ENCODE peak calls at places on chromosomes 13 and 19, in five cellular contexts. R, M, I, C and T are unnamed samples.

GRCh38 chr13:21463424-21463823 is 4.3 kb upstream of the ZDHHC20 start:
- DNase-seq in R (no peak), M (no peak), I (no peak), C (no peak), T (no peak)

GRCh38 chr19:46828484-46828883 is 22.2 kb downstream of the AP2S1 start:
- DNase-seq in R (no peak), M (no peak), I (no peak), C (no peak), T (no peak)

GRCh38 chr13:25288966-25289365 is 1.7 kb upstream of the MTMR6 start:
- DNase-seq in R (no peak), M (no peak), I (no peak), C (no peak), T (no peak)

GRCh38 chr19:33193864-33194362 is at the start of gene LRP3:
- DNase-seq in R (peak), M (peak), I (peak), C (no peak), T (no peak)

GRCh38 chr13:106318941-106319411 is 216.5 kb downstream of the EFNB2 start:
- DNase-seq in R (no peak), M (peak), I (no peak), C (peak), T (peak)

GRCh38 chr19:41795031-41795461 is 1.3 kb upstream of the CEACAM3 start:
- DNase-seq in R (no peak), M (peak), I (peak), C (peak), T (no peak)

GRCh38 chr13:99340638-99341037 is 33.4 kb upstream of the GPR183 start:
- DNase-seq in R (no peak), M (no peak), I (no peak), C (no peak), T (no peak)

GRCh38 chr13:86591862-86592261 is 792.6 kb upstream of the SLITRK6 start:
- DNase-seq in R (no peak), M (peak), I (no peak), C (no peak), T (no peak)

GRCh38 chr13:30933334-30933681 is 852 bp downstream of the TEX26 start:
- DNase-seq in R (no peak), M (no peak), I (no peak), C (no peak), T (no peak)

GRCh38 chr19:30695171-30695875 is 323.1 kb downstream of the ZNF536 start:
- DNase-seq in R (no peak), M (no peak), I (no peak), C (no peak), T (no peak)

GRCh38 chr19:18483119-18483518 is 38.8 kb downstream of the ELL start:
- DNase-seq in R (no peak), M (no peak), I (no peak), C (no peak), T (no peak)

GRCh38 chr19:50272263-50272897 is 56.8 kb downstream of the KCNC3 start:
- DNase-seq in R (no peak), M (no peak), I (no peak), C (no peak), T (no peak)

GRCh38 chr19:17931532-17932191 is 1.2 kb upstream of the CCDC124 start:
- DNase-seq in R (no peak), M (no peak), I (no peak), C (no peak), T (no peak)

GRCh38 chr13:66546534-66547379 is 683.4 kb downstream of the PCDH9 start:
- DNase-seq in R (no peak), M (peak), I (no peak), C (peak), T (peak)

GRCh38 chr19:12788682-12789097 is 2.6 kb upstream of the JUNB start:
- DNase-seq in R (peak), M (peak), I (peak), C (peak), T (no peak)

GRCh38 chr19:45137179-45137761 is 23.5 kb downstream of the NKPD1 start:
- DNase-seq in R (no peak), M (no peak), I (no peak), C (no peak), T (no peak)

GRCh38 chr13:23427342-23428182 is 5.9 kb downstream of the SACS start:
- DNase-seq in R (no peak), M (peak), I (no peak), C (peak), T (peak)

GRCh38 chr13:95275322-95276118 is 25.7 kb downstream of the ABCC4 start:
- DNase-seq in R (no peak), M (peak), I (no peak), C (no peak), T (no peak)

GRCh38 chr13:105139380-105140285 is 1395.8 kb downstream of the EFNB2 start:
- DNase-seq in R (peak), M (peak), I (no peak), C (no peak), T (no peak)

GRCh38 chr13:29676535-29676934 is 81.0 kb upstream of the SLC7A1 start:
- DNase-seq in R (no peak), M (peak), I (no peak), C (peak), T (no peak)

GRCh38 chr13:19737844-19738557 is 44.7 kb downstream of the PSPC1 start:
- DNase-seq in R (no peak), M (no peak), I (no peak), C (no peak), T (no peak)

GRCh38 chr13:40206241-40207109 is 460.0 kb downstream of the FOXO1 start:
- DNase-seq in R (no peak), M (peak), I (no peak), C (no peak), T (no peak)

GRCh38 chr13:40566811-40567210 is 99.6 kb downstream of the FOXO1 start:
- DNase-seq in R (no peak), M (no peak), I (no peak), C (no peak), T (no peak)

GRCh38 chr13:110232146-110232545 is 74.8 kb downstream of the COL4A1 start:
- DNase-seq in R (no peak), M (no peak), I (no peak), C (no peak), T (no peak)

GRCh38 chr13:80340643-80341097 is 256 bp downstream of the SPRY2 start:
- DNase-seq in R (no peak), M (peak), I (peak), C (no peak), T (no peak)

GRCh38 chr13:39930544-39931444 is 275.3 kb downstream of the COG6 start:
- DNase-seq in R (no peak), M (no peak), I (no peak), C (no peak), T (no peak)

GRCh38 chr13:79477968-79478367 is 3.0 kb upstream of the NDFIP2 start:
- DNase-seq in R (no peak), M (no peak), I (no peak), C (no peak), T (no peak)

GRCh38 chr19:4870025-4870700 is 2.7 kb upstream of the PLIN3 start:
- DNase-seq in R (peak), M (peak), I (peak), C (peak), T (peak)

GRCh38 chr19:51002542-51003311 is 1.3 kb upstream of the KLK8 start:
- DNase-seq in R (no peak), M (no peak), I (no peak), C (no peak), T (no peak)

GRCh38 chr13:28049880-28050871 is 50.2 kb downstream of the FLT3 start:
- DNase-seq in R (no peak), M (no peak), I (no peak), C (no peak), T (no peak)
- H3K4me3 ChIP-seq in R (no peak), M (no peak), I (no peak), C (no peak), T (no peak)

GRCh38 chr13:92842145-92842544 is 384.5 kb upstream of the GPC6 start:
- DNase-seq in R (no peak), M (peak), I (no peak), C (peak), T (peak)
- H3K4me3 ChIP-seq in R (no peak), M (no peak), I (no peak), C (no peak), T (no peak)

GRCh38 chr19:10122066-10122465 is 2.4 kb upstream of the EIF3G start:
- DNase-seq in R (no peak), M (peak), I (no peak), C (peak), T (peak)

GRCh38 chr19:10116866-10117616 is 2.7 kb downstream of the EIF3G start:
- DNase-seq in R (no peak), M (no peak), I (no peak), C (no peak), T (no peak)

GRCh38 chr19:10118960-10119359 is 739 bp downstream of the EIF3G start:
- DNase-seq in R (no peak), M (no peak), I (no peak), C (no peak), T (no peak)

GRCh38 chr19:10124429-10124828 is 4.7 kb upstream of the EIF3G start:
- DNase-seq in R (no peak), M (no peak), I (no peak), C (no peak), T (no peak)

DNA sequence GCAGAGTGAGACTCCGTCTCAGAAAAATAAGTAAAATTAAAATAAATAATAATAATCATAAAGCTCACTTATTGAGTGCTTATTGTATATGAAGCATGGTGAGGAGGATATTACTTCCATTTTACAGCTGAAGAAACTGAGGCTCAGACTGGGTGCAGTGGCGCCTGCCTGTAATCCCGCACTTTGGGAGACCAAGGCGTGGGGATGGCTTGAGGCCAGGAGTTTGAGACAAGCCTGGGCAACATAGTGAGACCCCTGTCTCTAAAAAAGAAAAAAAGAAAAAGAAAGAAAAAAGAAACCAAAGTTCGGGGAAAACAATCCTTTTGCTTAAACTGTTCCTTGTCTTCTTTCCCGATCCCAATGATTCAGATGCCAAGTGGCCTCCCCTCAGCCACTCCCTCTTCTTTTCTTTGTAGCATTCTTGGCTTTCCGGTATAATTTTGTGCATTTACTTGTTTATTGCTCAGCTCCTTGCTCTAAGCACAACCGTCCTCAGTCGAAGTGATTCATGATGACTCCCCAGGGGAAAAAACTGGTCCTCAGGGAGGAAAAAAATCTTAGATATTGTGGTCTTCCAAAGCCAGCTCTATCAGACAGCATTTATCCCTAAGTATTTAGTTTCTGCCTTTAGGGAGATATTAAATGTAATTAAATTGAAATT is 969 bp upstream of the EIF3G start:
- DNase-seq in R (no peak), M (peak), I (peak), C (peak), T (peak)
- H3K4me3 ChIP-seq in R (no peak), M (peak), I (no peak), C (peak), T (no peak)

GRCh38 chr13:75870397-75870801 is 234.3 kb downstream of the LMO7 start:
- DNase-seq in R (no peak), M (peak), I (no peak), C (peak), T (no peak)
- H3K4me3 ChIP-seq in R (peak), M (peak), I (no peak), C (peak), T (peak)

GRCh38 chr19:48398329-48399235 is 5.1 kb downstream of the GRIN2D start:
- DNase-seq in R (peak), M (peak), I (peak), C (peak), T (no peak)

GRCh38 chr19:48397263-48397635 is 3.8 kb downstream of the GRIN2D start:
- DNase-seq in R (no peak), M (no peak), I (no peak), C (no peak), T (no peak)

GRCh38 chr19:48397636-48398328 is 4.3 kb downstream of the GRIN2D start:
- DNase-seq in R (no peak), M (no peak), I (no peak), C (no peak), T (no peak)

GRCh38 chr19:48401277-48401676 is 7.8 kb downstream of the GRIN2D start:
- DNase-seq in R (no peak), M (no peak), I (no peak), C (no peak), T (no peak)

DNA sequence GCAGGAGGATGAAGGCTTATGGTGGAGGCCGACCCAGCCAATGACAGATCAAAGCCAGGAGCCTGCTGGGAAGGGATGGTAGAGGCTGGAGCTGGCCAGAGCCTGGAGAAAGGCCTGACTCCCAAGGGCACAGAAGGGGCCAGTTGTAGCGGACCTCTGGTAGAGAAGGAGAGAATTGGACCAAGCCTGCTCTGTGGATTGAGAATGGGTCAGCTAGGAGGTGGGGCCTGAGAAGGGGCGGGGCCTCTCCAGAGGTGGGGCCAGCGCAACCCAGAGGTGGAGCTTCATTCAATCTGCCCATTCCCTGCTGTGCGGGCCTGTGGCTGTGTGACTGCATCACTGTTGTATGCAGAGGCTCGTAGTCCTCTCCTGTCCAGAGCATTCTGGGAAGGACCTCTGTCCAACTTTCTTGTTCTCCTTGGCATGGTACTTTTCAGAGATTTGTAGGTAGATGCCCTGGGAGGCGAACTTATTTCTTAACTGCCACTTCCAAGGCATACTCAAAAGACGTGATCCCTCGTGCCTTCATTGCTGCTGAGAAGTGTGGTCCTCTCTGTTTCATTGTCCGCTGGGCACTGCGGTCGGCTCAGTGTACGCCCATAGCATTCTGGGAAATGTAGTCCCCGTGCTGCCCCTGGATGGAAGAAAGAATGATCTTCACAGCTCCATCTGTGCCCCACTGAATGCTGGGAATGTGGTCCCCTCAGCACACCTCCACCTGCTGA is 6.7 kb downstream of the GRIN2D start:
- DNase-seq in R (no peak), M (peak), I (peak), C (peak), T (no peak)
- H3K4me3 ChIP-seq in R (no peak), M (peak), I (no peak), C (peak), T (peak)

DNA sequence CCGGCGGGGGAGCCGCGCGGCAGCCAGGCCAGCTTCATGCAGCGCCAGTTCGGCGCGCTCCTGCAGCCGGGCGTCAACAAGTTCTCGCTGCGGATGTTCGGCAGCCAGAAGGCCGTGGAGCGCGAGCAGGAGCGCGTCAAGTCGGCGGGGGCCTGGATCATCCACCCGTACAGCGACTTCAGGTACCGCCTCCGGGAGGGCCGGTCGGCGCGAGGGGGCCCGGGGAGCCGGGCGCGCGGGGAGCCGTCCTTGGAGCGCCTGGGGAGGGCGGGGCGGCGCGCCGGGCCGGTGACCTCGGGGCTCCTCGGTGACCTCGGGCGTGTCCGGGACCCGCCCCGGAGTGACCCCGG is 690 bp downstream of the HCN2 start:
- DNase-seq in R (peak), M (peak), I (no peak), C (no peak), T (no peak)
- H3K4me3 ChIP-seq in R (no peak), M (peak), I (no peak), C (no peak), T (peak)

GRCh38 chr13:42968906-42969305 is 23.1 kb downstream of the EPSTI1 start:
- DNase-seq in R (peak), M (no peak), I (no peak), C (no peak), T (no peak)

GRCh38 chr13:42973581-42973980 is 18.5 kb downstream of the EPSTI1 start:
- DNase-seq in R (no peak), M (no peak), I (no peak), C (no peak), T (no peak)

GRCh38 chr13:42969558-42970172 is 22.4 kb downstream of the EPSTI1 start:
- DNase-seq in R (peak), M (peak), I (peak), C (peak), T (no peak)

GRCh38 chr13:42970824-42971669 is 21.0 kb downstream of the EPSTI1 start:
- DNase-seq in R (no peak), M (peak), I (peak), C (peak), T (no peak)

DNA sequence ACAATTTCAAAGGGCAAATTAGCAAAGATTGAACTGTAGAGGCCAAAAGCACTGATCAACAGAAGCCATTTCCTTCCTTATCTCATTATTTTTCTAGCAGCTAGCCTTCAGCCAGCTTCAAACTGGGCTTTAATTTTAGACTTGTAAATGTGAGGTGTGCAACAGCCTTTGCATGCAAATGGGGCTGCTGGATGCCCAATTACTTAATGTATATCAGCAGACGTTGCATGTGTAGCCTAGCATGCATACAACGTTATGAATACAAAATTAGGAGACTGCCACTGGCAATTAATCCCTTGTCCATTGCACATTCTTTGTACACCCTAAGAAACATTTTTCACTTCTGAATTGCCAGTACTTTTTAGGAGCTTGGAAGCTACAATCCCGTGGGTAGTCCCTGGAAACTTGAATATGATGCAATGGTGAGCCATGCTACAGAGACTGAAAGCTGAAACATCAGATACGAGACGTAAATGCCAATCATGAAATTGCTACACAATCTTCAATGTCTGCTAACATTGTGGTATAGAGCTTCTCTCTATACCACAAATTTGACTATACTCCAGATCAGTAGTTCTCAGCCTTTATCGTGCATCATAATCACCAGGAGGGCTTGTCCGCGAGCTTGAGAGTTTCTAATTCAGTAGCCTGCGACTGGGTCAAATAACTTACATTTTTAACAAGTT is 20.2 kb downstream of the EPSTI1 start:
- DNase-seq in R (no peak), M (peak), I (no peak), C (no peak), T (no peak)
- H3K4me3 ChIP-seq in R (no peak), M (no peak), I (no peak), C (no peak), T (no peak)

DNA sequence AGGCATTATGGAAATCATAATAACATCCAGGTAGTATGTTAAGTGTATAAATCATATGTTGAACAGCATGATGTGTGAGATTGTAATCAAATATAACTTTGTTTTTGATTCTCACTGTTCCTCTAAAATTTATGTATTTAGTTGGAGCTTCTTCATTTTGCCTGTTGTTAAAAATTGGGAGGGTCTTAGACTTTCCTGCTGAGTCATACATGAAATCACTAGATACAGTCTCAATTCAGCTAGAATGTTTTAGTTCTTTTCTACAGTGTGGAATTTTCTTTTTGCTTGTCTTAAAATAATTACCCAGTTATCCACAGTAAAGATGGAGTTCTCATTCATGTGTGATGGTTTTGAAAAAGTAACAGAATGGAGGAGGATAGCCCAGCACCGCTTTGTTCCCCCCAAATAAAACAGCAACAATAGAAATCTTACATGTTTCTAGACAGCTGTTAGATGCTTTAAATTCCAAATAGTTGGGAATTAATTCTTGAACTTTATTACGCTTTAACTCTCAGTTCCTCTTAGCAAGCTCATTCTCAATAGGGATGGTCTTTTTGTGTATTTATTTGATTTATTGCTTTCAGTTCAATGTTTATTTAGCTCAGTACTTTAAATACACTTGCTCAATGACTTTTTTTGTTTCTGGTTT is 109.5 kb downstream of the PDS5B start:
- DNase-seq in R (no peak), M (peak), I (no peak), C (no peak), T (no peak)
- H3K4me3 ChIP-seq in R (no peak), M (no peak), I (no peak), C (no peak), T (no peak)